ENCODE peak calls at places on chromosomes 3 and 15, in nine cellular contexts. O is sigmoid colon, V is foreskin fibroblast, I is transverse colon, K is fibroblast of pulmonary artery, Z is mucosa of descending colon, R is BJ, U is fibroblast of lung, P is BE2C. E is an unnamed sample.

GRCh38 chr15:77419050-77419835 is 661 bp downstream of the PEAK1 start:
- DNase-seq in O (peak; percentile 70), V (peak; percentile 60), I (peak; percentile 39), K (peak; percentile 48), Z (peak; percentile 73), R (no peak), U (peak; percentile 6), P (peak; percentile 54), E (no peak)

GRCh38 chr3:52429779-52430415 is 15.0 kb downstream of the SEMA3G start:
- DNase-seq in O (peak; percentile 43), V (no peak), I (no peak), K (peak; percentile 32), Z (no peak), R (no peak), U (no peak), P (no peak), E (no peak)

GRCh38 chr15:55267401-55268053 is 22.1 kb downstream of the RAB27A start:
- DNase-seq in O (no peak), V (peak; percentile 23), I (peak; percentile 69), K (peak; percentile 41), Z (peak; percentile 60), R (no peak), U (peak; percentile 75), P (peak; percentile 46), E (no peak)

GRCh38 chr15:33089878-33090757 is 104.4 kb downstream of the FMN1 start:
- DNase-seq in O (no peak), V (peak; percentile 92), I (peak; percentile 48), K (peak; percentile 67), Z (no peak), R (no peak), U (peak; percentile 97), P (no peak), E (no peak)

GRCh38 chr3:46670000-46670890 is 23.2 kb downstream of the ALS2CL start:
- DNase-seq in O (no peak), V (no peak), I (no peak), K (no peak), Z (no peak), R (no peak), U (no peak), P (peak; percentile 1), E (no peak)

GRCh38 chr3:111712294-111713180 is 117.4 kb upstream of the ZBED2 start:
- DNase-seq in O (peak; percentile 72), V (no peak), I (no peak), K (no peak), Z (no peak), R (no peak), U (no peak), P (peak; percentile 49), E (no peak)

GRCh38 chr3:128107809-128108208 is 15.8 kb downstream of the RUVBL1 start:
- DNase-seq in O (no peak), V (no peak), I (no peak), K (no peak), Z (no peak), R (no peak), U (no peak), P (peak; percentile 67), E (no peak)

GRCh38 chr3:117252208-117252607 is 542.6 kb downstream of the TUSC7 start:
- DNase-seq in O (no peak), V (peak; percentile 44), I (no peak), K (peak; percentile 3), Z (no peak), R (no peak), U (no peak), P (no peak), E (peak; percentile 1)

GRCh38 chr15:52172869-52173268 is 18.3 kb downstream of the GNB5 start:
- DNase-seq in O (no peak), V (no peak), I (no peak), K (no peak), Z (no peak), R (no peak), U (no peak), P (no peak), E (no peak)

GRCh38 chr15:52171807-52172206 is 19.4 kb downstream of the GNB5 start:
- DNase-seq in O (no peak), V (peak; percentile 10), I (no peak), K (no peak), Z (no peak), R (no peak), U (no peak), P (no peak), E (no peak)

GRCh38 chr15:52171386-52171785 is 19.8 kb downstream of the GNB5 start:
- DNase-seq in O (no peak), V (peak; percentile 50), I (no peak), K (peak; percentile 30), Z (no peak), R (no peak), U (no peak), P (no peak), E (no peak)
- TF ChIP-seq CTCF in O (no peak), V (no peak), I (no peak), K (peak; percentile 22), Z (no peak), R (peak; percentile 22), U (no peak), P (no peak), E (peak; percentile 21)

GRCh38 chr3:154135511-154136173 is 14.5 kb downstream of the ARHGEF26 start:
- DNase-seq in O (no peak), V (no peak), I (no peak), K (no peak), Z (no peak), R (no peak), U (no peak), P (no peak), E (no peak)

GRCh38 chr3:154130540-154130939 is 9.3 kb downstream of the ARHGEF26 start:
- DNase-seq in O (no peak), V (peak; percentile 8), I (no peak), K (no peak), Z (no peak), R (no peak), U (no peak), P (no peak), E (no peak)

GRCh38 chr3:154129625-154130024 is 8.4 kb downstream of the ARHGEF26 start:
- DNase-seq in O (no peak), V (no peak), I (no peak), K (no peak), Z (no peak), R (no peak), U (peak; percentile 22), P (no peak), E (no peak)

GRCh38 chr3:154131850-154132249 is 10.7 kb downstream of the ARHGEF26 start:
- DNase-seq in O (no peak), V (no peak), I (no peak), K (no peak), Z (no peak), R (no peak), U (no peak), P (no peak), E (no peak)

DNA sequence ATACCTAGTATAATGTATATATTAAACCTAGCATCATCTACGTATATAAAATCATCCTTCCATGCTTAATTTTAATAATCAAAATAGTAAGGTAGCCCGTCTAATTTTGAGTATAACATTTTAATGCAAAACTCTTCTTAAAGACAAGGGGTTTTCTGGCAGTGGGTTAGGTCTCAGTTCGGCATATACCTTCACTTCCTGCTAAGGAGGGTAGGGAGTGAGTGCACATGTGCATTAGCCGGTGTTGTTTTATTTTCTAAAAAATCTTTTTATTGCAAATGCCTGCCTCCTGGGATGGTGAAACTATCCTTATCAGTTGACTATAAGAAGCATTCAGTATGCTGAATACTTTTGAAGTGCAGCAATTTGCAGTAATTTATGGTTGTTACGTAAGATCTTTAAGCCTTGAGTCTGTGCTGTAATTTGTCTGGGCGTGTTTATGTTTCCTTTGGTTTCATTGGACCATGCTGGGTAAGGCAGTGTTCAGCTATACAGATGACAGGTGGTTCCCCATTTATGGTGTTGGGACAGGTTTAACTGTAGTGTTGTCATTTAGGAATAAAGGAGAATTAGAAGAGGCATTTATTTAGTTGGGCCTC is 11.7 kb downstream of the ARHGEF26 start:
- DNase-seq in O (no peak), V (no peak), I (no peak), K (peak; percentile 31), Z (no peak), R (no peak), U (peak; percentile 28), P (no peak), E (no peak)
- H3K4me3 ChIP-seq in O (no peak overlapping the region), V (no peak overlapping the region), I (no peak overlapping the region), K (no peak overlapping the region), Z (no peak overlapping the region), R (no peak overlapping the region), U (no peak overlapping the region), P (no peak overlapping the region), E (no peak overlapping the region)

GRCh38 chr15:69096197-69096596 is 64.2 kb upstream of the GLCE start:
- DNase-seq in O (no peak), V (no peak), I (no peak), K (no peak), Z (no peak), R (no peak), U (no peak), P (peak; percentile 28), E (no peak)

GRCh38 chr15:69104050-69104750 is 56.2 kb upstream of the GLCE start:
- DNase-seq in O (no peak), V (no peak), I (no peak), K (no peak), Z (no peak), R (no peak), U (no peak), P (no peak), E (no peak)

GRCh38 chr15:69098688-69099087 is 61.7 kb upstream of the GLCE start:
- DNase-seq in O (no peak), V (no peak), I (no peak), K (no peak), Z (no peak), R (no peak), U (no peak), P (peak; percentile 55), E (no peak)

GRCh38 chr15:69099976-69100375 is 60.5 kb upstream of the GLCE start:
- DNase-seq in O (no peak), V (no peak), I (no peak), K (no peak), Z (no peak), R (no peak), U (no peak), P (no peak), E (no peak)

GRCh38 chr15:69100821-69101220 is 59.6 kb upstream of the GLCE start:
- DNase-seq in O (no peak), V (no peak), I (no peak), K (no peak), Z (no peak), R (no peak), U (no peak), P (no peak), E (no peak)
- TF ChIP-seq CTCF in O (no peak), V (no peak), I (no peak), K (no peak), Z (no peak), R (no peak), U (no peak), P (no peak), E (no peak)

DNA sequence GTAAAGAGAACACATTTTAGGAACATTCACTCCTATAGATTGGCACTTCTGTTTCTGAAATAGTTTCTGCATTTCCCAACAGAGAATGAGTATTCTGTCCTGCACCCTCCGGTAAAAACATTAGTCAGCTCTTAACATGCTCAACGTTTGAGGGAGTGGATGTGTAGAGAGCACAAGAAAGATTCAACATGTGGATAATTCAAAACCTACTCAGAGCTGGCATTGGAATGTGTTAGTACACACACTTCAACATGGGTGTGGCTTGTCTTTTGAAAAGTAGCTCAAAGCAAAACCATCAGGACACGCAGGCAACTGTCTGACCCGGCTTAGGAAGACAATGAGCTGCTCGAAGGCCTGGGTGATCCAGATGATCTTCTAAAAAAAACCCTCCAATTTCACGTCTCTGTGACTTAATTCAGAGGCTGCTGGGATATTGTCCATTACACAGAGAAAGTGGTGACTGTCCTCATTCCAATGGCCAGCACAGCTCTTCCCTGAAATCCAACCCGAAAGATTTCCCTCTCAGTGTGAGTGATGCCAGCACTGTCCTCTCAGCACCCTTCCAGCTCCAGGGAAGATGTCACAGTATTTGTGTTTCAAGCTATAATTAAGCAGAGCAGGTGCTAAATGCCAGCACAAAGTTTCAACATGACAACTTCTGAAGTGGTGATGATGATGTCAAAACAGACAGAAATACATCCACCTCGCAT is 18.1 kb downstream of the FBN1 start:
- DNase-seq in O (no peak), V (peak; percentile 89), I (no peak), K (peak; percentile 66), Z (no peak), R (peak; percentile 58), U (peak; percentile 59), P (no peak), E (no peak)
- H3K4me3 ChIP-seq in O (no peak overlapping the region), V (no peak overlapping the region), I (no peak overlapping the region), K (no peak overlapping the region), Z (no peak overlapping the region), R (no peak overlapping the region), U (no peak overlapping the region), P (no peak overlapping the region), E (no peak overlapping the region)